ENCODE peak calls at places on chromosome 13, in six cellular contexts. One of them, this sample, is unnamed.
A peak's percentile ranks its signal among the peaks of the same experiment; 100 is the strongest.

GRCh38 chr13:99382428-99383133 is 75.4 kb upstream of the GPR183 start:
- DNase-seq in neural progenitor cell: no peak
- DNase-seq in hepatocyte: no peak
- DNase-seq in right atrium auricular region: peak; percentile 55
- DNase-seq in breast epithelium: no peak
- DNase-seq in transverse colon: peak; percentile 73
- DNase-seq in this sample: no peak

GRCh38 chr13:73064991-73065390 is 6.2 kb downstream of the KLF5 start:
- DNase-seq in right atrium auricular region: no peak
- DNase-seq in hepatocyte: no peak
- DNase-seq in neural progenitor cell: no peak
- DNase-seq in transverse colon: no peak
- DNase-seq in breast epithelium: no peak
- DNase-seq in this sample: no peak

GRCh38 chr13:52787212-52787611 is 47.6 kb upstream of the CNMD start:
- DNase-seq in neural progenitor cell: no peak
- DNase-seq in hepatocyte: no peak
- DNase-seq in transverse colon: no peak
- DNase-seq in breast epithelium: no peak
- DNase-seq in right atrium auricular region: no peak
- DNase-seq in this sample: no peak

GRCh38 chr13:114107686-114108081 is 24.7 kb downstream of the RASA3 start:
- DNase-seq in hepatocyte: no peak
- DNase-seq in right atrium auricular region: peak; percentile 59
- DNase-seq in neural progenitor cell: no peak
- DNase-seq in transverse colon: peak; percentile 8
- DNase-seq in breast epithelium: peak; percentile 36
- DNase-seq in this sample: peak; percentile 80

GRCh38 chr13:41458939-41459753 is 1.8 kb downstream of the RGCC start:
- DNase-seq in transverse colon: peak; percentile 65
- DNase-seq in hepatocyte: peak; percentile 37
- DNase-seq in right atrium auricular region: no peak
- DNase-seq in neural progenitor cell: peak; percentile 22
- DNase-seq in breast epithelium: no peak
- DNase-seq in this sample: no peak

GRCh38 chr13:44311011-44311481 is 62.6 kb upstream of the SERP2 start:
- DNase-seq in neural progenitor cell: no peak
- DNase-seq in breast epithelium: peak; percentile 58
- DNase-seq in transverse colon: no peak
- DNase-seq in right atrium auricular region: no peak
- DNase-seq in hepatocyte: no peak
- DNase-seq in this sample: no peak

GRCh38 chr13:113902956-113903355 is 39.1 kb upstream of the GAS6 start:
- DNase-seq in neural progenitor cell: no peak
- DNase-seq in breast epithelium: peak; percentile 25
- DNase-seq in hepatocyte: no peak
- DNase-seq in right atrium auricular region: peak; percentile 54
- DNase-seq in transverse colon: no peak
- DNase-seq in this sample: no peak

GRCh38 chr13:55345197-55345596 is 1795.5 kb upstream of the PRR20A start:
- DNase-seq in transverse colon: no peak
- DNase-seq in breast epithelium: no peak
- DNase-seq in neural progenitor cell: no peak
- DNase-seq in right atrium auricular region: no peak
- DNase-seq in hepatocyte: no peak
- DNase-seq in this sample: no peak

GRCh38 chr13:21694831-21695230 is 24.0 kb downstream of the FGF9 start:
- DNase-seq in transverse colon: no peak
- DNase-seq in hepatocyte: no peak
- DNase-seq in right atrium auricular region: no peak
- DNase-seq in breast epithelium: no peak
- DNase-seq in neural progenitor cell: no peak
- DNase-seq in this sample: no peak

GRCh38 chr13:34152409-34152808 is 334.5 kb downstream of the RFC3 start:
- DNase-seq in neural progenitor cell: no peak
- DNase-seq in breast epithelium: no peak
- DNase-seq in hepatocyte: no peak
- DNase-seq in transverse colon: no peak
- DNase-seq in right atrium auricular region: no peak
- DNase-seq in this sample: no peak

GRCh38 chr13:106369091-106369490 is 166.4 kb downstream of the EFNB2 start:
- DNase-seq in right atrium auricular region: no peak
- DNase-seq in neural progenitor cell: peak; percentile 74
- DNase-seq in hepatocyte: no peak
- DNase-seq in breast epithelium: no peak
- DNase-seq in transverse colon: no peak
- DNase-seq in this sample: no peak

GRCh38 chr13:76330756-76331155 is 555.4 kb downstream of the KCTD12 start:
- DNase-seq in neural progenitor cell: no peak
- DNase-seq in right atrium auricular region: no peak
- DNase-seq in transverse colon: no peak
- DNase-seq in hepatocyte: no peak
- DNase-seq in breast epithelium: no peak
- DNase-seq in this sample: no peak

GRCh38 chr13:109155301-109155761 is 525.9 kb downstream of the MYO16 start:
- DNase-seq in transverse colon: no peak
- DNase-seq in right atrium auricular region: no peak
- DNase-seq in neural progenitor cell: no peak
- DNase-seq in hepatocyte: no peak
- DNase-seq in breast epithelium: no peak
- DNase-seq in this sample: no peak

GRCh38 chr13:30345426-30346100 is 38.2 kb upstream of the KATNAL1 start:
- DNase-seq in transverse colon: no peak
- DNase-seq in neural progenitor cell: no peak
- DNase-seq in right atrium auricular region: no peak
- DNase-seq in hepatocyte: no peak
- DNase-seq in breast epithelium: no peak
- DNase-seq in this sample: no peak

GRCh38 chr13:26425439-26426358 is 131.8 kb upstream of the WASF3 start:
- DNase-seq in hepatocyte: peak; percentile 25
- DNase-seq in right atrium auricular region: no peak
- DNase-seq in neural progenitor cell: no peak
- DNase-seq in transverse colon: peak; percentile 32
- DNase-seq in breast epithelium: no peak
- DNase-seq in this sample: peak; percentile 54

GRCh38 chr13:39779337-39780270 is 124.1 kb downstream of the COG6 start:
- DNase-seq in right atrium auricular region: no peak
- DNase-seq in hepatocyte: no peak
- DNase-seq in breast epithelium: no peak
- DNase-seq in neural progenitor cell: no peak
- DNase-seq in transverse colon: no peak
- DNase-seq in this sample: no peak

GRCh38 chr13:51895906-51896888 is 34.4 kb downstream of the CCDC70 start:
- DNase-seq in breast epithelium: no peak
- DNase-seq in right atrium auricular region: no peak
- DNase-seq in neural progenitor cell: peak; percentile 74
- DNase-seq in transverse colon: peak; percentile 57
- DNase-seq in hepatocyte: peak; percentile 68
- DNase-seq in this sample: peak; percentile 45

GRCh38 chr13:94858856-94859811 is 146.8 kb upstream of the SOX21 start:
- DNase-seq in transverse colon: peak; percentile 30
- DNase-seq in breast epithelium: no peak
- DNase-seq in neural progenitor cell: peak; percentile 7
- DNase-seq in hepatocyte: peak; percentile 30
- DNase-seq in right atrium auricular region: no peak
- DNase-seq in this sample: peak; percentile 67

GRCh38 chr13:60574706-60575105 is 177.7 kb downstream of the TDRD3 start:
- DNase-seq in hepatocyte: no peak
- DNase-seq in neural progenitor cell: no peak
- DNase-seq in breast epithelium: no peak
- DNase-seq in right atrium auricular region: no peak
- DNase-seq in transverse colon: no peak
- DNase-seq in this sample: no peak

GRCh38 chr13:60571571-60571970 is 174.6 kb downstream of the TDRD3 start:
- DNase-seq in transverse colon: no peak
- DNase-seq in right atrium auricular region: no peak
- DNase-seq in neural progenitor cell: no peak
- DNase-seq in breast epithelium: no peak
- DNase-seq in hepatocyte: no peak
- DNase-seq in this sample: no peak

GRCh38 chr13:60572855-60573254 is 175.8 kb downstream of the TDRD3 start:
- DNase-seq in right atrium auricular region: no peak
- DNase-seq in hepatocyte: no peak
- DNase-seq in neural progenitor cell: peak; percentile 30
- DNase-seq in breast epithelium: no peak
- DNase-seq in transverse colon: no peak
- DNase-seq in this sample: no peak

GRCh38 chr13:60577761-60578160 is 180.7 kb downstream of the TDRD3 start:
- DNase-seq in hepatocyte: no peak
- DNase-seq in breast epithelium: no peak
- DNase-seq in transverse colon: no peak
- DNase-seq in neural progenitor cell: no peak
- DNase-seq in right atrium auricular region: no peak
- DNase-seq in this sample: no peak

DNA sequence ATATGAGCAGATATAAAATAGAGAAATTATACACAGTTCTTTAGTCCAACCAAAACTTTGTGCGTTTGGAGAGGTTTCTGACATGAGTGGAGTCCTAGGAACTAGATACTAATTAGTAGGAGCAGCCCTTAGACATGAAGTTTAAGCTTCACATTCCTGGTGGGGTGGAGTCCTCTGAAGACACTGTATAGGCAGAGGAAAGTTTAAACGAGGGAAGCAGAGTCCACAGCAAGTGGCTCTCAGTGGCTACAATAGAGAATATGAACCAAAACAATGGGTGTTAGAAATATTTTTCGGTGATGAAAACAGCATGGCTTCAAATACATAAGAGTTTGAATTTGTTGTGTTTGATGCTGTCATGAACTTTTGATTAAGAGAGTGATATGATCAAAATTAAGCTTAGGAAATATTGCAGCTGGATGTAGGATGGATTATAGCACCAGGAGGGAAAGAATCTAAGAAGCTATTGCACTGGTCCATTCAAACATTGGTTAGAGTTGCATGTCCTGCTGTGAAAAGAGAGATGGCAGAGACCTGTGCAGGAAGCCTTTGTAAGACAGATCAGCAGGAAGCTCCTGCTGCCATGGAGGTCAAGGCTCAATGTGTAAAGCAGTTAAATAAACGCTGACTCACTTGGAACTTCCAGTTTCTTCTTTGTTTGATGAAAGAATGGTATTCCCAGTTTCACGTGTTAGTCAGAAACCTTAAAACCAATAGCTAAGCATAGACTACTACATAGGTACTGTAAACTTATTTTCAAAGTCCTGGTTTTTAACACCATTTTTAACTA is 175.2 kb downstream of the TDRD3 start:
- DNase-seq in breast epithelium: no peak
- DNase-seq in neural progenitor cell: peak; percentile 20
- DNase-seq in transverse colon: no peak
- DNase-seq in hepatocyte: peak; percentile 18
- DNase-seq in right atrium auricular region: no peak
- DNase-seq in this sample: no peak
- H3K27ac ChIP-seq in breast epithelium: no peak overlapping the region
- H3K27ac ChIP-seq in neural progenitor cell: no peak overlapping the region
- H3K27ac ChIP-seq in transverse colon: no peak overlapping the region
- H3K27ac ChIP-seq in hepatocyte: no peak overlapping the region
- H3K27ac ChIP-seq in right atrium auricular region: no peak overlapping the region
- H3K27ac ChIP-seq in this sample: no peak overlapping the region

DNA sequence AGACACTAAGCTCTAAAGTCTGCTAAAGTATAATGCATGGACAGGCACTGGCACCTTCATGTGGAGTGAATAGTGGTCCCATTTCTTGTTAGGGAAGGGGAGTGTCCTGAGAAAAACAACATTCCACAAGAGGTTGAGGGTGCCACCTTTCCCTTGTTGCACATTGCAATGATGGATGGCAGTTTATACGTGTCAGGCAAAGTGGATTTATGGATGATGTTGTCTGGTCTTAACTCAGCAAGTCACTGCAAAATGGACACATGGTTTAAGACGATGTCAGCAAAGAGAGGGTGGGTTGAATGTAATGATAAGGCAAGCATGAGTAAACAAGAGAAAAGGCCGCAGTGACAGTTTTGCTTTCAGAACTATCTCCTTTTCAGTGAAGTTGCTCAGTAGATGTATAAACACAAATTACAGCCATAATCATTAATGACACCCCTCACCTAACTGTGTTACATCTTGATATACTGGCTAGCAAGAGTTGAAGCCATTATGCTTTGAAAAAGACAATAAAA is 19.6 kb upstream of the CBY2 start:
- DNase-seq in right atrium auricular region: no peak
- DNase-seq in transverse colon: no peak
- DNase-seq in breast epithelium: no peak
- DNase-seq in neural progenitor cell: no peak
- DNase-seq in hepatocyte: no peak
- DNase-seq in this sample: no peak
- H3K27ac ChIP-seq in right atrium auricular region: no peak overlapping the region
- H3K27ac ChIP-seq in transverse colon: no peak overlapping the region
- H3K27ac ChIP-seq in breast epithelium: no peak overlapping the region
- H3K27ac ChIP-seq in neural progenitor cell: no peak overlapping the region
- H3K27ac ChIP-seq in hepatocyte: no peak overlapping the region
- H3K27ac ChIP-seq in this sample: no peak overlapping the region

GRCh38 chr13:110348751-110349150 is 41.7 kb downstream of the COL4A2 start:
- DNase-seq in right atrium auricular region: no peak
- DNase-seq in breast epithelium: no peak
- DNase-seq in hepatocyte: no peak
- DNase-seq in transverse colon: no peak
- DNase-seq in neural progenitor cell: no peak
- DNase-seq in this sample: no peak
- H3K27ac ChIP-seq in right atrium auricular region: peak overlapping the region; percentile 72
- H3K27ac ChIP-seq in breast epithelium: peak overlapping the region; percentile 74
- H3K27ac ChIP-seq in hepatocyte: no peak overlapping the region
- H3K27ac ChIP-seq in transverse colon: peak overlapping the region; percentile 85
- H3K27ac ChIP-seq in neural progenitor cell: no peak overlapping the region
- H3K27ac ChIP-seq in this sample: peak overlapping the region; percentile 63

GRCh38 chr13:90738881-90739280 is 608.6 kb upstream of the MIR17HG start:
- DNase-seq in transverse colon: no peak
- DNase-seq in hepatocyte: no peak
- DNase-seq in right atrium auricular region: no peak
- DNase-seq in neural progenitor cell: no peak
- DNase-seq in breast epithelium: no peak
- DNase-seq in this sample: no peak
- H3K27ac ChIP-seq in transverse colon: no peak overlapping the region
- H3K27ac ChIP-seq in hepatocyte: no peak overlapping the region
- H3K27ac ChIP-seq in right atrium auricular region: no peak overlapping the region
- H3K27ac ChIP-seq in neural progenitor cell: no peak overlapping the region
- H3K27ac ChIP-seq in breast epithelium: no peak overlapping the region
- H3K27ac ChIP-seq in this sample: no peak overlapping the region

DNA sequence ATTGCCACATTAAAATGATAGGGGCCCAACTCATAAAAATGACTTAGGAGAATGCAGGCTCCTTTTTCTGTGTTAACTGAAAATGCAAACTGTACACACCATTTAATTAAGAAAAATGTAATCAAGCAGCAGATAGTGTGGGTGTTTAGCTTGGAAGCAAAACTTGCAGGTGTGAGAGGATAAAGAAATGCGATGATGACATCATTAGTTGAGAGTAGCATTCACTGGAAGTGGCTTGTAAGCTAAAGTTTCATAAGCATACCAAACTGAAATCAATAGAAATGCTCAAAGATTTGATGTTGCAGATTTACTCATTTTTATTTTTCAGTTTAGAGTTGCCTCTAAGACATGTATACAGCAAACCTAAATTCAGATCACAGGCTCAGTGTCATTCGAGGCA is 86.6 kb downstream of the PRR20E start:
- DNase-seq in neural progenitor cell: no peak
- DNase-seq in transverse colon: no peak
- DNase-seq in breast epithelium: no peak
- DNase-seq in right atrium auricular region: no peak
- DNase-seq in hepatocyte: no peak
- DNase-seq in this sample: no peak
- H3K27ac ChIP-seq in neural progenitor cell: no peak overlapping the region
- H3K27ac ChIP-seq in transverse colon: no peak overlapping the region
- H3K27ac ChIP-seq in breast epithelium: no peak overlapping the region
- H3K27ac ChIP-seq in right atrium auricular region: no peak overlapping the region
- H3K27ac ChIP-seq in hepatocyte: no peak overlapping the region
- H3K27ac ChIP-seq in this sample: no peak overlapping the region